ENCODE peak calls at places on chromosomes 6 and 20, in four cellular contexts. F is uterus, H is NB4, E is adrenal gland. R is an unnamed sample.

GRCh38 chr6:134323698-134324097 is 5.8 kb upstream of the SGK1 start:
- DNase-seq in F (no peak), H (no peak), E (no peak), R (no peak)

GRCh38 chr20:57323034-57323433 is 6.6 kb upstream of the SPO11 start:
- DNase-seq in E (no peak), F (peak; percentile 58), H (peak; percentile 86), R (no peak)

GRCh38 chr20:32523613-32524218 is 61.4 kb downstream of the NOL4L start:
- DNase-seq in H (no peak), E (no peak), F (no peak), R (no peak)

GRCh38 chr20:21372016-21372415 is 25.3 kb downstream of the NKX2-4 start:
- DNase-seq in E (no peak), F (no peak), H (no peak), R (no peak)

GRCh38 chr6:93644611-93645010 is 225.3 kb upstream of the EPHA7 start:
- DNase-seq in E (no peak), F (no peak), H (peak; percentile 11), R (no peak)

GRCh38 chr6:39214120-39214813 is 15.0 kb downstream of the KCNK5 start:
- DNase-seq in F (no peak), E (no peak), H (no peak), R (no peak)

GRCh38 chr6:150534514-150534913 is 65.2 kb upstream of the PLEKHG1 start:
- DNase-seq in E (no peak), H (no peak), F (no peak), R (no peak)

GRCh38 chr6:41677430-41678045 is 39.3 kb downstream of the MDFI start:
- DNase-seq in H (no peak), F (no peak), E (no peak), R (no peak)

DNA sequence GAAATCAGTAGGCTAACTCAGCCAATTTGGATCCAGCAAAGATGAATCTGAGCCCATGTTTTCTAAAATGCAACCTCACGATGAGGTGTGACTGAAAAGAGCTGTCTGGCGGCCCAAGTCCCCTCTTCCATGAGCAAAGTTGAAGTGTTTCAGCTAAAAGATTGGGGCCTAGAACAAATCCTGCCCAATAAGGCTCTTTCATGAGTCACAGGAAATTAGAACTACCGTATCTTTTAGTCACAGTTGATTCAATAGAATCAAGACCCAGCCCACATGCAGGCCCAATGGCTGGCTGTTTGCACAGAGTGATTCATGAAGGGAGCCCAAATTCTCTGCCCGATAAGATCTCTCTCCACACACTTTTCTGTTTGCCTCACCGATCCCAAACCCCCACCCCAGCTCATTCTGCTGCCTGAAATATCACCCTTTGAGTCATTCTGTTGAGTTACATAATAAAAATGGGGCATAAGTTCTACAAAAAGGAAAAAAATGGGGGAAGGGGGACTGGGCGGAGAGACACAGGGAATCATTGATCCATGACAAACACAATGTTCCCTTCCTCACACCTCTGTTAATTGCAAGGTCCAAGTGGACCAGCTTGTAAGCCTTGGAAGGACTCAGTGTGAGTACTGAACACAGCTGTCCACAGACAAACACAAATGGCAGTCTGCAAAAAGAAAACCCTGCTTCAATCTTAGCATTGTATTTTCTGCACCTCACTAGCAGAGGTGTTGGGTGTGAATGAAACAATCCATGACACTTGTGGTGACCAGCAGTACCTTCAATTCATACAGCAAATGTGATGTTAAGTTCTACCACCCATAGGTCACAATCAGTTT is 13.8 kb downstream of the FOXQ1 start:
- DNase-seq in F (no peak), H (peak; percentile 90), E (no peak), R (no peak)
- TF ChIP-seq POLR2A in F (no peak), H (no peak), E (no peak), R (no peak)

GRCh38 chr6:131946992-131947955 is 3.9 kb downstream of the CCN2 start:
- DNase-seq in F (no peak), E (no peak), H (no peak), R (no peak)
- TF ChIP-seq POLR2A in F (no peak), E (peak; percentile 10), H (no peak), R (no peak)

DNA sequence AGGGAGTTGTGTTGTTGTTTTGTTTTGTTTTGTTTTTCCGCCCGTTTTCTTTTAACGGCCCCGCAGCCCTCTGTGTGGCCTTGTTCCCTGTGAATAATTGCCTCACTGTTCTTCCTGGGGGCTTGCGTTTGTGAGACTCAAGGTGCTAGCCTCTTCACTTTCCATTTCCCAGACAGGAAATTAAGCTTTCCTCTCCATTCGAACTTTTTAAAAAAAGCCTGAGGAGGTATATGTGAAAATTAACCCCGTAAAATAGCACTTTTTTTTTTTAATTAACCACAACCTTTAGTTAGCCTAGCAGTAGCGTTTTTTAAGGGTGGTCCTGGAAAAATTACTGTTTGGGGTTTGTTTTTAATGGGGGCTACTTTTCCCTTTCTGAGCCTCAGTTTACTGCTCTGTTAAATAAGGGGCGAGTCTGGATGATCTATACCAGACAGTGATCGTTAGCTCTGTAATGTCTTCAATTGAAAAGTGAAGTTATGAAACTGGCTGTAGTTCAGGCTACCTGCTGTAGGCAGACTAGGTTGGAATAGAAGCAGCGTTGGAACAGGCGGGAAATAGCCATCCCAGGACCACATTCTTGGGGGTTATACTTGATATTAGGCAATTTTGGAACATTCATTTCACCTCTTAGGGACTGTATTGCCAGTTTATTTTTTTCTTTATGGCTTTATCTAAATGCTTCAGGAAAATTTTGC is 1.7 kb downstream of the STX16 start:
- DNase-seq in H (peak; percentile 26), F (no peak), E (peak; percentile 47), R (peak; percentile 57)
- TF ChIP-seq POLR2A in H (no peak), F (no peak), E (no peak), R (no peak)

GRCh38 chr6:15389079-15389758 is 143.3 kb downstream of the JARID2 start:
- DNase-seq in H (no peak), F (no peak), E (no peak), R (no peak)

GRCh38 chr6:15392182-15392581 is 146.3 kb downstream of the JARID2 start:
- DNase-seq in F (no peak), E (no peak), H (no peak), R (no peak)

GRCh38 chr6:15387118-15387517 is 141.2 kb downstream of the JARID2 start:
- DNase-seq in H (no peak), E (no peak), F (no peak), R (no peak)

GRCh38 chr6:15391500-15391899 is 145.6 kb downstream of the JARID2 start:
- DNase-seq in E (no peak), F (no peak), H (no peak), R (peak; percentile 31)

DNA sequence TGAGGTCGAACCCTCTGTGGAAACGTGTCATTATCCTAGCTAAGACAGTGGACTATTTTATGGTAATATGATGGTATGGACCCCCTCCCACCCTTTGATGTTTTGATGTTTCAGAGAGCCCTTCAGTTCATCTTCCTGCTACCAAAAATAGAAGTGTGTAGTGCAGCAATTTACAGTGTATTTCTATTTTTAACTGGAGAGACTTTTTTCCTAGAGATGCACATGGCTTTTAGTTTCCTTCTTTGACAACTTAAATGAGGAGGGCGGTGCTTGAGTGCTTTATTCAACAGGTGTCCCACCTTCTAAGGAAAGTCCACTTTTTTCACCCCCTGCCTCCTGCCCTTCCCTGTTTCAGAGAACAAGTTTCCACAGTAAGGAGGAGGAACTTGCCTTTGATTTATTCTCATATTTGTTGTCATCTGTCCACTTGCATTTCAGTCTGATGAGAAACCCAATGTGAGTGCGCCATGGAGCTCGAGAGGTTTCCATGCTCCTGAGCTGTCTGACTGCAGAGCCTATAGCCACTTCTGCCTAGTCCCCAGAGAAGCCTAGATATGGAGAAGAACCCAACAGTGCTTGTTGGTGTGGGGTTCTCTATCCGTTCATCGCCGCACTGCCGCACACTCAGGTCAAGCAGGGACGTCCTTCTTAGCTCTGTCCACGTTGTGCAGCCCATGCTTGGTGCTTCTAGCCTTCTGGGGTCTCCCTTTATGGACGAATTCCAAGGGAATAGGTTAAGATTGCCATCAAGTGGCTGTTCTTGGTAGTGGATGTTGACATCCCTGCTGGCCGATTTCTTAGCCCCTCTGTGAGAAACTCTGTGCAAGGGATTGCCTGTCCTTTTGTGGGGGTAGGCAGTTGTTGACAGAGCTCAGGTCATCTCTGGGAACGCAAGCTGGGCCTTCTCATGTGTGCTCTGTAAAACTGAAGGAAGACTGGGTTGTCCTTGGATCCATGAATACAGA is 144.2 kb downstream of the JARID2 start:
- DNase-seq in F (no peak), E (no peak), H (peak; percentile 73), R (peak; percentile 56)
- TF ChIP-seq POLR2A in F (no peak), E (no peak), H (no peak), R (no peak)

DNA sequence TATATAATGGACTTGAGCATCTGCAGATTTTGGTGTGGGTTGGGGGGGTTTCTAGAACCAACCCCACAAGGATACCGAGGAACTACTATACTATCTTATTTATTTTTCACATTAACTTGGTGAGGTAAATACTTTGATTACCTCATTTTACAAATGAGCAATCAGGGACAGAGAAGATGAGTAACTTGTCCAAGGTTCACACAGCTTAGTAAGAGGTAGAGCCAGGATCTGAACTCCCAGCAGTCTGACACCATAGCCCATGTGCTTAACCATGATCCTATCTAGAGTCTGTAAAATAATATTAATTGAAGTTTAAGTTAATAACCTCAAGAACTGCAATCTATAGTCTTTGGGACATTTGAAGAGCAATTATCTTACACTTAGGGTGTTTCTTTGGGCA is 28.6 kb downstream of the DHX35 start:
- DNase-seq in E (no peak), F (no peak), H (no peak), R (no peak)
- TF ChIP-seq POLR2A in E (no peak), F (no peak), H (no peak), R (no peak)

GRCh38 chr6:121437861-121438651 is 2.6 kb downstream of the GJA1 start:
- DNase-seq in E (no peak), F (no peak), H (peak; percentile 52), R (no peak)

GRCh38 chr6:121436172-121436965 is 923 bp downstream of the GJA1 start:
- DNase-seq in F (no peak), E (no peak), H (peak; percentile 43), R (no peak)

GRCh38 chr6:121434037-121434770 is 1.2 kb upstream of the GJA1 start:
- DNase-seq in F (no peak), E (no peak), H (no peak), R (no peak)

GRCh38 chr6:121436966-121437756 is 1.7 kb downstream of the GJA1 start:
- DNase-seq in F (peak; percentile 53), E (peak; percentile 70), H (peak; percentile 69), R (peak; percentile 2)

GRCh38 chr6:121435444-121436069 is at the start of gene GJA1:
- DNase-seq in F (peak; percentile 58), E (peak; percentile 80), H (peak; percentile 87), R (no peak)
- TF ChIP-seq POLR2A in F (peak; percentile 59), E (peak; percentile 97), H (peak; percentile 28), R (no peak)

GRCh38 chr6:12608016-12608860 is 108.3 kb upstream of the PHACTR1 start:
- DNase-seq in E (no peak), F (no peak), H (peak; percentile 62), R (no peak)

GRCh38 chr6:12608874-12609273 is 107.7 kb upstream of the PHACTR1 start:
- DNase-seq in E (no peak), F (no peak), H (no peak), R (no peak)

GRCh38 chr6:12610862-12611261 is 105.7 kb upstream of the PHACTR1 start:
- DNase-seq in F (no peak), H (no peak), E (no peak), R (no peak)

GRCh38 chr6:12614468-12614867 is 102.1 kb upstream of the PHACTR1 start:
- DNase-seq in F (no peak), E (no peak), H (no peak), R (no peak)

GRCh38 chr6:12613819-12614218 is 102.7 kb upstream of the PHACTR1 start:
- DNase-seq in F (no peak), H (no peak), E (no peak), R (no peak)
- TF ChIP-seq POLR2A in F (no peak), H (no peak), E (no peak), R (no peak)

R was measured in erythroblast.